ENCODE peak calls at places on chromosomes 12 and 14, in five cellular contexts. One of them, this sample, is unnamed.

GRCh38 chr12:125243811-125244210 is 178.6 kb downstream of the AACS start:
- DNase-seq in GM12892: no peak
- DNase-seq in GM12878: no peak
- DNase-seq in HepG2: no peak
- DNase-seq in K562: no peak
- DNase-seq in this sample: no peak

GRCh38 chr12:92075425-92075891 is 70.2 kb downstream of the BTG1 start:
- DNase-seq in GM12892: no peak
- DNase-seq in GM12878: no peak
- DNase-seq in HepG2: no peak
- DNase-seq in K562: peak; percentile 65
- DNase-seq in this sample: peak; percentile 16

GRCh38 chr12:53567961-53568360 is 58.2 kb downstream of the ATF7 start:
- DNase-seq in GM12892: no peak
- DNase-seq in GM12878: no peak
- DNase-seq in HepG2: no peak
- DNase-seq in K562: no peak
- DNase-seq in this sample: no peak

GRCh38 chr14:61588419-61588901 is 106.9 kb upstream of the HIF1A start:
- DNase-seq in GM12892: no peak
- DNase-seq in GM12878: no peak
- DNase-seq in HepG2: no peak
- DNase-seq in K562: no peak
- DNase-seq in this sample: no peak

GRCh38 chr14:59254911-59255545 is 66.6 kb downstream of the DAAM1 start:
- DNase-seq in GM12892: no peak
- DNase-seq in GM12878: no peak
- DNase-seq in HepG2: no peak
- DNase-seq in K562: no peak
- DNase-seq in this sample: no peak

GRCh38 chr12:8081228-8081920 is 700 bp upstream of the NECAP1 start:
- DNase-seq in GM12892: no peak
- DNase-seq in GM12878: no peak
- DNase-seq in HepG2: no peak
- DNase-seq in K562: peak; percentile 26
- DNase-seq in this sample: no peak

GRCh38 chr14:70047598-70048312 is 141.0 kb downstream of the SLC8A3 start:
- DNase-seq in GM12892: no peak
- DNase-seq in GM12878: no peak
- DNase-seq in HepG2: peak; percentile 94
- DNase-seq in K562: no peak
- DNase-seq in this sample: no peak

GRCh38 chr12:117294206-117294605 is 67.2 kb downstream of the NOS1 start:
- DNase-seq in GM12892: no peak
- DNase-seq in GM12878: no peak
- DNase-seq in HepG2: no peak
- DNase-seq in K562: peak; percentile 33
- DNase-seq in this sample: no peak

GRCh38 chr12:21559855-21560569 is 33.9 kb downstream of the SPX start:
- DNase-seq in GM12892: no peak
- DNase-seq in GM12878: no peak
- DNase-seq in HepG2: no peak
- DNase-seq in K562: no peak
- DNase-seq in this sample: no peak

GRCh38 chr14:61524211-61524806 is 171.0 kb upstream of the HIF1A start:
- DNase-seq in GM12892: no peak
- DNase-seq in GM12878: no peak
- DNase-seq in HepG2: peak; percentile 84
- DNase-seq in K562: no peak
- DNase-seq in this sample: no peak

GRCh38 chr12:132404435-132404855 is 75.1 kb upstream of the GALNT9 start:
- DNase-seq in GM12892: no peak
- DNase-seq in GM12878: no peak
- DNase-seq in HepG2: no peak
- DNase-seq in K562: no peak
- DNase-seq in this sample: no peak

GRCh38 chr12:119666900-119667576 is 895 bp upstream of the PRKAB1 start:
- DNase-seq in GM12892: no peak
- DNase-seq in GM12878: peak; percentile 70
- DNase-seq in HepG2: no peak
- DNase-seq in K562: no peak
- DNase-seq in this sample: no peak

GRCh38 chr14:91413547-91414474 is 3.8 kb downstream of the CCDC88C start:
- DNase-seq in GM12892: no peak
- DNase-seq in GM12878: no peak
- DNase-seq in HepG2: no peak
- DNase-seq in K562: no peak
- DNase-seq in this sample: no peak

GRCh38 chr14:99426796-99427346 is 53.8 kb downstream of the SETD3 start:
- DNase-seq in GM12892: no peak
- DNase-seq in GM12878: no peak
- DNase-seq in HepG2: no peak
- DNase-seq in K562: no peak
- DNase-seq in this sample: no peak

GRCh38 chr14:38420045-38420444 is 164.2 kb upstream of the CLEC14A start:
- DNase-seq in GM12892: no peak
- DNase-seq in GM12878: no peak
- DNase-seq in HepG2: no peak
- DNase-seq in K562: no peak
- DNase-seq in this sample: no peak

GRCh38 chr14:34711169-34711568 is 3.2 kb downstream of the CFL2 start:
- DNase-seq in GM12892: peak; percentile 33
- DNase-seq in GM12878: peak; percentile 50
- DNase-seq in HepG2: no peak
- DNase-seq in K562: no peak
- DNase-seq in this sample: no peak

GRCh38 chr12:52821826-52822660 is 8.1 kb upstream of the KRT4 start:
- DNase-seq in GM12892: no peak
- DNase-seq in GM12878: no peak
- DNase-seq in HepG2: no peak
- DNase-seq in K562: no peak
- DNase-seq in this sample: no peak

GRCh38 chr14:57982802-57983201 is 116.9 kb upstream of the SLC35F4 start:
- DNase-seq in GM12892: no peak
- DNase-seq in GM12878: no peak
- DNase-seq in HepG2: no peak
- DNase-seq in K562: no peak
- DNase-seq in this sample: no peak

GRCh38 chr14:68145539-68145938 is 326.0 kb downstream of the RAD51B start:
- DNase-seq in GM12892: no peak
- DNase-seq in GM12878: no peak
- DNase-seq in HepG2: no peak
- DNase-seq in K562: no peak
- DNase-seq in this sample: no peak

GRCh38 chr14:60092516-60092915 is 793 bp downstream of the PCNX4 start:
- DNase-seq in GM12892: no peak
- DNase-seq in GM12878: no peak
- DNase-seq in HepG2: peak; percentile 39
- DNase-seq in K562: peak; percentile 11
- DNase-seq in this sample: no peak

GRCh38 chr14:49019467-49020100 is 566.6 kb downstream of the RPS29 start:
- DNase-seq in GM12892: no peak
- DNase-seq in GM12878: no peak
- DNase-seq in HepG2: no peak
- DNase-seq in K562: no peak
- DNase-seq in this sample: no peak

DNA sequence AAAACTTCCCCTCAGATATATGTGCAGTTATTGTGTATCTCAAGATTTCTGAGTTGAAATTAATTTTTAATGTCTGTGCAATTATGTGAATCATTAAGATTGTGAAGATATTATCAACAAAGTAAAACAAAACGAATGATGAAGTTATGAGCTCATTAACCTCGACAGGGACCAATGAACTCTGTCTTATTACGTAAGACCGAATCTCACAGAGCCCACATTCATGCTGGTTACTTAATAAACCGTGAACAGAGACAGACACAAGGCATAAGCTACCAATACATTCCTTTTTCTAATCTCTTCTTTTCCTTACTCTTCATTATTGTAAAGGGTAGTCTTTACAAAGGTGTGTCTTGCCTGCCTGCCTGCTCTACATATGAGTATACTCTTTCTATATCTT is 568.7 kb downstream of the RPS29 start:
- DNase-seq in GM12892: no peak
- DNase-seq in GM12878: no peak
- DNase-seq in HepG2: no peak
- DNase-seq in K562: no peak
- DNase-seq in this sample: no peak
- TF ChIP-seq TAF1 in GM12892: no peak
- TF ChIP-seq TAF1 in GM12878: no peak
- TF ChIP-seq TAF1 in HepG2: no peak
- TF ChIP-seq TAF1 in K562: no peak
- TF ChIP-seq TAF1 in this sample: no peak

DNA sequence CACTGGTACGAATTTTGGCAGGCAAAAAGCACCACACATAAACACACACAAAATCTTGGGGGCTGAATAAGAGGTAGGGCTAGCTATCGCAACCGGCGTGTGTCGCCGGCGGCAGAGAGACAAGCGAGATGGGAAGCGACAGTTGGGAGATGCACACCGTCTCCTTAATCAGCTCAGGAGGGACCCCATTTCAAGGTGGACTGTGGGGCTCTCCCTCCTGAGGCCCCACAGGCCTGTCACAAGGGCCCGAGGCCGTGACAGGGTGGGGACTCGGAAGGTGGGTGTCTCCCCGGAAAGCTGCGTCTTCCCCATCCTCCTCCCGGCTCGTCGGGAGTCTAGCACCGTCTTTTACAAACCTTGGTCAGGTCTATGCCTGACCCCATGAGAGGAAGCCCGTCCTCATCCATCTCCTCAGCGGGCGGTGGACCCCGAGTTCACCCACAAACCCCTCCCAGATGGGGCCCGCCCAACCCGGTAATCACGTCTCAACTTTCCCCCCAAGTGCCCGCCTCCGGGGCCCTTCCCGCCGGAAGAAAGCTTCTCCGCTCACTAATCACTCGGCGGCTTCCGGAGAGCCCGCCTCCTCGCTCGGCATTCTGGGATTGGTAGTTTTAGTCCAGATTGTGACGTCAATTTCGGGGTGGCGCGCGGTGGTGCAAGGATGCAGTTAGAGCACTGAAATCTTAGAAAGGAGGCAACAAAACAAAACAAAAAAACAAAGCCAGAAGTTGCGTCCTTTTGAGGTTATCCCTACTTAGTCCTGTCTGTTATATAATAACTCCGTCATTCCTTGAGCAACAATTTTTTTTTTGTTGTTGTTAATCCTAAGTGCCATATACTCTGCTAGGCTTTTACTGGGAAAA is at the start of gene WASHC3:
- DNase-seq in GM12892: peak; percentile 56
- DNase-seq in GM12878: peak; percentile 74
- DNase-seq in HepG2: peak; percentile 90
- DNase-seq in K562: peak; percentile 87
- DNase-seq in this sample: peak; percentile 48
- TF ChIP-seq POLR2A in GM12892: peak; percentile 70
- TF ChIP-seq POLR2A in GM12878: peak; percentile 76
- TF ChIP-seq POLR2A in HepG2: peak; percentile 60
- TF ChIP-seq POLR2A in K562: peak; percentile 79
- TF ChIP-seq POLR2A in this sample: peak; percentile 70

GRCh38 chr14:105974902-105975301 is 448.5 kb downstream of the TMEM121 start:
- DNase-seq in GM12892: no peak
- DNase-seq in GM12878: no peak
- DNase-seq in HepG2: peak; percentile 39
- DNase-seq in K562: peak; percentile 37
- DNase-seq in this sample: no peak
- TF ChIP-seq TAF1 in GM12892: no peak
- TF ChIP-seq TAF1 in GM12878: no peak
- TF ChIP-seq TAF1 in HepG2: no peak
- TF ChIP-seq TAF1 in K562: no peak
- TF ChIP-seq TAF1 in this sample: no peak

GRCh38 chr12:56634242-56634836 is 4.2 kb upstream of the BAZ2A start:
- DNase-seq in GM12892: no peak
- DNase-seq in GM12878: no peak
- DNase-seq in HepG2: peak; percentile 70
- DNase-seq in K562: peak; percentile 81
- DNase-seq in this sample: no peak

GRCh38 chr12:56633465-56634241 is 3.5 kb upstream of the BAZ2A start:
- DNase-seq in GM12892: no peak
- DNase-seq in GM12878: no peak
- DNase-seq in HepG2: no peak
- DNase-seq in K562: no peak
- DNase-seq in this sample: no peak

GRCh38 chr12:56630180-56630632 is at the start of gene BAZ2A:
- DNase-seq in GM12892: peak; percentile 91
- DNase-seq in GM12878: no peak
- DNase-seq in HepG2: peak; percentile 64
- DNase-seq in K562: peak; percentile 90
- DNase-seq in this sample: peak; percentile 91

GRCh38 chr12:56632701-56633464 is 2.8 kb upstream of the BAZ2A start:
- DNase-seq in GM12892: no peak
- DNase-seq in GM12878: no peak
- DNase-seq in HepG2: no peak
- DNase-seq in K562: no peak
- DNase-seq in this sample: no peak

DNA sequence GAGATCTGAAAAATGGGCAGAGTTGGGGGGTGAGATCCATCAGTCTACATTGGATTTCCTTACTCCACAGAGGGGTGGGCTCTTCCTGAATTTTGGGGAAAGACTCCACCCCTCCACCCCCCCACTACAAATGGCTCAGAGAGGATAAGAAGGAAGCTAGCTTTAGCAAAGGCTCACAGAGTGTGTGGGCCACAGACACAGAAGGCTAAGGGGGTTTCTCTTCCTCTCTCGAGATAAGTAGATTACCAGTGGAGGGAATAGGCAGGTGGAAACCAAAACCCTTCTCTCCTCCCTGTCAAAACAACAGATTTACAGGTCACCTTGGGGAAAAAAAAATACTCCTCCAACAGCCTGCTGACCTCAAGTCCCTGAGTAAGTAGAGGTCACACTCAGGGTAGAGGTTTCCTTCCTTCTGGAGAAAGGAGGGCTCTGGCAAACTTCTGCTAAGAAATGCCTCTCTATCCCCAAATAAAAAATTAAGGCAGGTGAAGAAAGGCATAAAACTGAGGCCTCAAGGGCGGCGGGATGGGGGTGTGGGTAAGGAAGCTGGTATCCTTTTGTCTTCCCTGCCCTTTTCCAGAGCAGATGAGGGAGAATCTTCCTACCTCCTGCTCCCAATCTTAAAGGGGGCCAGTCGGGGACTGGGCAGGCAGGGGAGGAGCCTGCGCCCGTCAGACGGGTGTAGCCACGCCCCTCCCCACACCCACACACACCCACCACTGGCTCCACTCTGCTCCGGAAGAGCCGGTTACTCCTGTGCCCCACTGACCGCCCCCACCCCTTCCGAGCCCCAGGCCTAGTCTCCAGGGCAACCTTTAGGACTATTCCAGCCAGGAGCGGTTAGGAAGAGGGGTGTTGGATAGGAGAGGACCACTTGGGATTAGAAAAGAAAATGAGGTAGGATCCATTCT is 1.9 kb upstream of the BAZ2A start:
- DNase-seq in GM12892: peak; percentile 53
- DNase-seq in GM12878: no peak
- DNase-seq in HepG2: peak; percentile 14
- DNase-seq in K562: peak; percentile 86
- DNase-seq in this sample: no peak
- TF ChIP-seq POLR2A in GM12892: no peak
- TF ChIP-seq POLR2A in GM12878: no peak
- TF ChIP-seq POLR2A in HepG2: no peak
- TF ChIP-seq POLR2A in K562: no peak
- TF ChIP-seq POLR2A in this sample: no peak